ENCODE peak calls at places on chromosomes 7 and 10, in seven cellular contexts. One of them, this sample, is unnamed.

GRCh38 chr7:88291401-88292173 is 15.1 kb downstream of the STEAP4 start:
- DNase-seq in AG20443: no peak
- DNase-seq in brain microvascular endothelial cell: peak
- DNase-seq in activated CD8-positive, alpha-beta memory T cell treated with anti-CD3 and anti-CD28 coated beads for 48 hours: no peak
- DNase-seq in activated effector memory CD4-positive, alpha-beta T cell treated with anti-CD3 and anti-CD28 coated beads, Interleukin-2, amount 50 U/mL, for 16 hours: no peak
- DNase-seq in ACHN: no peak
- DNase-seq in lower lobe of right lung: peak
- DNase-seq in this sample: peak

GRCh38 chr10:49564461-49565009 is 25.6 kb upstream of the ERCC6 start:
- DNase-seq in AG20443: no peak
- DNase-seq in brain microvascular endothelial cell: no peak
- DNase-seq in activated CD8-positive, alpha-beta memory T cell treated with anti-CD3 and anti-CD28 coated beads for 48 hours: no peak
- DNase-seq in activated effector memory CD4-positive, alpha-beta T cell treated with anti-CD3 and anti-CD28 coated beads, Interleukin-2, amount 50 U/mL, for 16 hours: no peak
- DNase-seq in ACHN: no peak
- DNase-seq in lower lobe of right lung: no peak
- DNase-seq in this sample: no peak

GRCh38 chr10:80284522-80284921 is 4.9 kb downstream of the MAT1A start:
- DNase-seq in AG20443: no peak
- DNase-seq in brain microvascular endothelial cell: no peak
- DNase-seq in activated CD8-positive, alpha-beta memory T cell treated with anti-CD3 and anti-CD28 coated beads for 48 hours: no peak
- DNase-seq in activated effector memory CD4-positive, alpha-beta T cell treated with anti-CD3 and anti-CD28 coated beads, Interleukin-2, amount 50 U/mL, for 16 hours: no peak
- DNase-seq in ACHN: no peak
- DNase-seq in lower lobe of right lung: no peak
- DNase-seq in this sample: no peak

GRCh38 chr10:18005445-18005780 is 53.7 kb downstream of the SLC39A12 start:
- DNase-seq in AG20443: no peak
- DNase-seq in brain microvascular endothelial cell: no peak
- DNase-seq in activated CD8-positive, alpha-beta memory T cell treated with anti-CD3 and anti-CD28 coated beads for 48 hours: no peak
- DNase-seq in activated effector memory CD4-positive, alpha-beta T cell treated with anti-CD3 and anti-CD28 coated beads, Interleukin-2, amount 50 U/mL, for 16 hours: no peak
- DNase-seq in ACHN: no peak
- DNase-seq in lower lobe of right lung: no peak
- DNase-seq in this sample: no peak

GRCh38 chr10:62016477-62017140 is 115.1 kb downstream of the ARID5B start:
- DNase-seq in AG20443: no peak
- DNase-seq in brain microvascular endothelial cell: no peak
- DNase-seq in activated CD8-positive, alpha-beta memory T cell treated with anti-CD3 and anti-CD28 coated beads for 48 hours: no peak
- DNase-seq in activated effector memory CD4-positive, alpha-beta T cell treated with anti-CD3 and anti-CD28 coated beads, Interleukin-2, amount 50 U/mL, for 16 hours: no peak
- DNase-seq in ACHN: no peak
- DNase-seq in lower lobe of right lung: no peak
- DNase-seq in this sample: no peak

GRCh38 chr10:15137636-15138035 is 30.9 kb downstream of the NMT2 start:
- DNase-seq in AG20443: peak
- DNase-seq in brain microvascular endothelial cell: no peak
- DNase-seq in activated CD8-positive, alpha-beta memory T cell treated with anti-CD3 and anti-CD28 coated beads for 48 hours: no peak
- DNase-seq in activated effector memory CD4-positive, alpha-beta T cell treated with anti-CD3 and anti-CD28 coated beads, Interleukin-2, amount 50 U/mL, for 16 hours: no peak
- DNase-seq in ACHN: no peak
- DNase-seq in lower lobe of right lung: no peak
- DNase-seq in this sample: no peak

GRCh38 chr7:158749396-158749795 is 44.8 kb upstream of the NCAPG2 start:
- DNase-seq in AG20443: no peak
- DNase-seq in brain microvascular endothelial cell: no peak
- DNase-seq in activated CD8-positive, alpha-beta memory T cell treated with anti-CD3 and anti-CD28 coated beads for 48 hours: no peak
- DNase-seq in activated effector memory CD4-positive, alpha-beta T cell treated with anti-CD3 and anti-CD28 coated beads, Interleukin-2, amount 50 U/mL, for 16 hours: no peak
- DNase-seq in ACHN: no peak
- DNase-seq in lower lobe of right lung: no peak
- DNase-seq in this sample: no peak

GRCh38 chr10:62794306-62794705 is 10.2 kb upstream of the ADO start:
- DNase-seq in AG20443: no peak
- DNase-seq in brain microvascular endothelial cell: no peak
- DNase-seq in activated CD8-positive, alpha-beta memory T cell treated with anti-CD3 and anti-CD28 coated beads for 48 hours: no peak
- DNase-seq in activated effector memory CD4-positive, alpha-beta T cell treated with anti-CD3 and anti-CD28 coated beads, Interleukin-2, amount 50 U/mL, for 16 hours: no peak
- DNase-seq in ACHN: no peak
- DNase-seq in lower lobe of right lung: no peak
- DNase-seq in this sample: no peak

GRCh38 chr7:1533569-1534329 is 3.2 kb downstream of the MAFK start:
- DNase-seq in AG20443: peak
- DNase-seq in brain microvascular endothelial cell: peak
- DNase-seq in activated CD8-positive, alpha-beta memory T cell treated with anti-CD3 and anti-CD28 coated beads for 48 hours: no peak
- DNase-seq in activated effector memory CD4-positive, alpha-beta T cell treated with anti-CD3 and anti-CD28 coated beads, Interleukin-2, amount 50 U/mL, for 16 hours: no peak
- DNase-seq in ACHN: peak
- DNase-seq in lower lobe of right lung: no peak
- DNase-seq in this sample: peak

GRCh38 chr7:98418636-98419315 is 17.9 kb upstream of the BAIAP2L1 start:
- DNase-seq in AG20443: peak
- DNase-seq in brain microvascular endothelial cell: peak
- DNase-seq in activated CD8-positive, alpha-beta memory T cell treated with anti-CD3 and anti-CD28 coated beads for 48 hours: no peak
- DNase-seq in activated effector memory CD4-positive, alpha-beta T cell treated with anti-CD3 and anti-CD28 coated beads, Interleukin-2, amount 50 U/mL, for 16 hours: peak
- DNase-seq in ACHN: peak
- DNase-seq in lower lobe of right lung: no peak
- DNase-seq in this sample: peak

GRCh38 chr7:82562716-82563404 is 119.3 kb upstream of the CACNA2D1 start:
- DNase-seq in AG20443: peak
- DNase-seq in brain microvascular endothelial cell: peak
- DNase-seq in activated CD8-positive, alpha-beta memory T cell treated with anti-CD3 and anti-CD28 coated beads for 48 hours: no peak
- DNase-seq in activated effector memory CD4-positive, alpha-beta T cell treated with anti-CD3 and anti-CD28 coated beads, Interleukin-2, amount 50 U/mL, for 16 hours: no peak
- DNase-seq in ACHN: peak
- DNase-seq in lower lobe of right lung: no peak
- DNase-seq in this sample: no peak

GRCh38 chr10:3500408-3500856 is 284.6 kb downstream of the KLF6 start:
- DNase-seq in AG20443: peak
- DNase-seq in brain microvascular endothelial cell: peak
- DNase-seq in activated CD8-positive, alpha-beta memory T cell treated with anti-CD3 and anti-CD28 coated beads for 48 hours: no peak
- DNase-seq in activated effector memory CD4-positive, alpha-beta T cell treated with anti-CD3 and anti-CD28 coated beads, Interleukin-2, amount 50 U/mL, for 16 hours: no peak
- DNase-seq in ACHN: no peak
- DNase-seq in lower lobe of right lung: peak
- DNase-seq in this sample: peak

GRCh38 chr7:108308276-108308675 is 148.0 kb downstream of the NRCAM start:
- DNase-seq in AG20443: no peak
- DNase-seq in brain microvascular endothelial cell: no peak
- DNase-seq in activated CD8-positive, alpha-beta memory T cell treated with anti-CD3 and anti-CD28 coated beads for 48 hours: no peak
- DNase-seq in activated effector memory CD4-positive, alpha-beta T cell treated with anti-CD3 and anti-CD28 coated beads, Interleukin-2, amount 50 U/mL, for 16 hours: no peak
- DNase-seq in ACHN: no peak
- DNase-seq in lower lobe of right lung: no peak
- DNase-seq in this sample: no peak

GRCh38 chr7:151269511-151269910 is 21.0 kb upstream of the SMARCD3 start:
- DNase-seq in AG20443: no peak
- DNase-seq in brain microvascular endothelial cell: no peak
- DNase-seq in activated CD8-positive, alpha-beta memory T cell treated with anti-CD3 and anti-CD28 coated beads for 48 hours: no peak
- DNase-seq in activated effector memory CD4-positive, alpha-beta T cell treated with anti-CD3 and anti-CD28 coated beads, Interleukin-2, amount 50 U/mL, for 16 hours: no peak
- DNase-seq in ACHN: no peak
- DNase-seq in lower lobe of right lung: peak
- DNase-seq in this sample: no peak

GRCh38 chr7:90669002-90669401 is 72.9 kb downstream of the CDK14 start:
- DNase-seq in AG20443: no peak
- DNase-seq in brain microvascular endothelial cell: no peak
- DNase-seq in activated CD8-positive, alpha-beta memory T cell treated with anti-CD3 and anti-CD28 coated beads for 48 hours: no peak
- DNase-seq in activated effector memory CD4-positive, alpha-beta T cell treated with anti-CD3 and anti-CD28 coated beads, Interleukin-2, amount 50 U/mL, for 16 hours: no peak
- DNase-seq in ACHN: no peak
- DNase-seq in lower lobe of right lung: no peak
- DNase-seq in this sample: no peak

GRCh38 chr7:28784166-28784870 is 173.8 kb downstream of the TRIL start:
- DNase-seq in AG20443: peak
- DNase-seq in brain microvascular endothelial cell: no peak
- DNase-seq in activated CD8-positive, alpha-beta memory T cell treated with anti-CD3 and anti-CD28 coated beads for 48 hours: no peak
- DNase-seq in activated effector memory CD4-positive, alpha-beta T cell treated with anti-CD3 and anti-CD28 coated beads, Interleukin-2, amount 50 U/mL, for 16 hours: no peak
- DNase-seq in ACHN: no peak
- DNase-seq in lower lobe of right lung: no peak
- DNase-seq in this sample: no peak

GRCh38 chr7:39577229-39577874 is 11.1 kb downstream of the YAE1 start:
- DNase-seq in AG20443: no peak
- DNase-seq in brain microvascular endothelial cell: no peak
- DNase-seq in activated CD8-positive, alpha-beta memory T cell treated with anti-CD3 and anti-CD28 coated beads for 48 hours: no peak
- DNase-seq in activated effector memory CD4-positive, alpha-beta T cell treated with anti-CD3 and anti-CD28 coated beads, Interleukin-2, amount 50 U/mL, for 16 hours: no peak
- DNase-seq in ACHN: no peak
- DNase-seq in lower lobe of right lung: no peak
- DNase-seq in this sample: no peak

GRCh38 chr10:101781655-101781983 is 1.6 kb downstream of the NPM3 start:
- DNase-seq in AG20443: no peak
- DNase-seq in brain microvascular endothelial cell: no peak
- DNase-seq in activated CD8-positive, alpha-beta memory T cell treated with anti-CD3 and anti-CD28 coated beads for 48 hours: no peak
- DNase-seq in activated effector memory CD4-positive, alpha-beta T cell treated with anti-CD3 and anti-CD28 coated beads, Interleukin-2, amount 50 U/mL, for 16 hours: no peak
- DNase-seq in ACHN: no peak
- DNase-seq in lower lobe of right lung: no peak
- DNase-seq in this sample: no peak

GRCh38 chr7:1715331-1715625 is 45.2 kb downstream of the ELFN1 start:
- DNase-seq in AG20443: no peak
- DNase-seq in brain microvascular endothelial cell: no peak
- DNase-seq in activated CD8-positive, alpha-beta memory T cell treated with anti-CD3 and anti-CD28 coated beads for 48 hours: no peak
- DNase-seq in activated effector memory CD4-positive, alpha-beta T cell treated with anti-CD3 and anti-CD28 coated beads, Interleukin-2, amount 50 U/mL, for 16 hours: no peak
- DNase-seq in ACHN: no peak
- DNase-seq in lower lobe of right lung: no peak
- DNase-seq in this sample: no peak

GRCh38 chr7:24951441-24951840 is 28.5 kb downstream of the OSBPL3 start:
- DNase-seq in AG20443: no peak
- DNase-seq in brain microvascular endothelial cell: no peak
- DNase-seq in activated CD8-positive, alpha-beta memory T cell treated with anti-CD3 and anti-CD28 coated beads for 48 hours: no peak
- DNase-seq in activated effector memory CD4-positive, alpha-beta T cell treated with anti-CD3 and anti-CD28 coated beads, Interleukin-2, amount 50 U/mL, for 16 hours: no peak
- DNase-seq in ACHN: no peak
- DNase-seq in lower lobe of right lung: no peak
- DNase-seq in this sample: no peak

GRCh38 chr10:97475936-97476594 is 22.2 kb downstream of the MMS19 start:
- DNase-seq in AG20443: peak
- DNase-seq in brain microvascular endothelial cell: peak
- DNase-seq in activated CD8-positive, alpha-beta memory T cell treated with anti-CD3 and anti-CD28 coated beads for 48 hours: no peak
- DNase-seq in activated effector memory CD4-positive, alpha-beta T cell treated with anti-CD3 and anti-CD28 coated beads, Interleukin-2, amount 50 U/mL, for 16 hours: no peak
- DNase-seq in ACHN: no peak
- DNase-seq in lower lobe of right lung: no peak
- DNase-seq in this sample: peak

GRCh38 chr7:80902035-80902434 is 16.8 kb downstream of the SEMA3C start:
- DNase-seq in AG20443: no peak
- DNase-seq in brain microvascular endothelial cell: no peak
- DNase-seq in activated CD8-positive, alpha-beta memory T cell treated with anti-CD3 and anti-CD28 coated beads for 48 hours: no peak
- DNase-seq in activated effector memory CD4-positive, alpha-beta T cell treated with anti-CD3 and anti-CD28 coated beads, Interleukin-2, amount 50 U/mL, for 16 hours: no peak
- DNase-seq in ACHN: no peak
- DNase-seq in lower lobe of right lung: no peak
- DNase-seq in this sample: no peak

GRCh38 chr10:12191715-12192114 is 4.0 kb downstream of the NUDT5 start:
- DNase-seq in AG20443: no peak
- DNase-seq in brain microvascular endothelial cell: no peak
- DNase-seq in activated CD8-positive, alpha-beta memory T cell treated with anti-CD3 and anti-CD28 coated beads for 48 hours: no peak
- DNase-seq in activated effector memory CD4-positive, alpha-beta T cell treated with anti-CD3 and anti-CD28 coated beads, Interleukin-2, amount 50 U/mL, for 16 hours: no peak
- DNase-seq in ACHN: no peak
- DNase-seq in lower lobe of right lung: no peak
- DNase-seq in this sample: no peak

GRCh38 chr7:43758861-43759683 is 592 bp downstream of the BLVRA start:
- DNase-seq in AG20443: peak
- DNase-seq in brain microvascular endothelial cell: peak
- DNase-seq in activated CD8-positive, alpha-beta memory T cell treated with anti-CD3 and anti-CD28 coated beads for 48 hours: no peak
- DNase-seq in activated effector memory CD4-positive, alpha-beta T cell treated with anti-CD3 and anti-CD28 coated beads, Interleukin-2, amount 50 U/mL, for 16 hours: peak
- DNase-seq in ACHN: peak
- DNase-seq in lower lobe of right lung: peak
- DNase-seq in this sample: no peak

GRCh38 chr10:112950714-112951348 is 784 bp downstream of the TCF7L2 start:
- DNase-seq in AG20443: no peak
- DNase-seq in brain microvascular endothelial cell: no peak
- DNase-seq in activated CD8-positive, alpha-beta memory T cell treated with anti-CD3 and anti-CD28 coated beads for 48 hours: no peak
- DNase-seq in activated effector memory CD4-positive, alpha-beta T cell treated with anti-CD3 and anti-CD28 coated beads, Interleukin-2, amount 50 U/mL, for 16 hours: peak
- DNase-seq in ACHN: peak
- DNase-seq in lower lobe of right lung: peak
- DNase-seq in this sample: peak

GRCh38 chr10:10826125-10826524 is 191.5 kb upstream of the CELF2 start:
- DNase-seq in AG20443: peak
- DNase-seq in brain microvascular endothelial cell: peak
- DNase-seq in activated CD8-positive, alpha-beta memory T cell treated with anti-CD3 and anti-CD28 coated beads for 48 hours: no peak
- DNase-seq in activated effector memory CD4-positive, alpha-beta T cell treated with anti-CD3 and anti-CD28 coated beads, Interleukin-2, amount 50 U/mL, for 16 hours: no peak
- DNase-seq in ACHN: peak
- DNase-seq in lower lobe of right lung: no peak
- DNase-seq in this sample: no peak

GRCh38 chr10:70563230-70563629 is 39.3 kb downstream of the PRF1 start:
- DNase-seq in AG20443: no peak
- DNase-seq in brain microvascular endothelial cell: no peak
- DNase-seq in activated CD8-positive, alpha-beta memory T cell treated with anti-CD3 and anti-CD28 coated beads for 48 hours: no peak
- DNase-seq in activated effector memory CD4-positive, alpha-beta T cell treated with anti-CD3 and anti-CD28 coated beads, Interleukin-2, amount 50 U/mL, for 16 hours: no peak
- DNase-seq in ACHN: no peak
- DNase-seq in lower lobe of right lung: no peak
- DNase-seq in this sample: no peak

GRCh38 chr7:106731207-106731606 is 70.2 kb upstream of the CCDC71L start:
- DNase-seq in AG20443: no peak
- DNase-seq in brain microvascular endothelial cell: no peak
- DNase-seq in activated CD8-positive, alpha-beta memory T cell treated with anti-CD3 and anti-CD28 coated beads for 48 hours: no peak
- DNase-seq in activated effector memory CD4-positive, alpha-beta T cell treated with anti-CD3 and anti-CD28 coated beads, Interleukin-2, amount 50 U/mL, for 16 hours: no peak
- DNase-seq in ACHN: no peak
- DNase-seq in lower lobe of right lung: no peak
- DNase-seq in this sample: peak

GRCh38 chr7:100917018-100917365 is 21.3 kb upstream of the ACHE start:
- DNase-seq in AG20443: no peak
- DNase-seq in brain microvascular endothelial cell: no peak
- DNase-seq in activated CD8-positive, alpha-beta memory T cell treated with anti-CD3 and anti-CD28 coated beads for 48 hours: no peak
- DNase-seq in activated effector memory CD4-positive, alpha-beta T cell treated with anti-CD3 and anti-CD28 coated beads, Interleukin-2, amount 50 U/mL, for 16 hours: no peak
- DNase-seq in ACHN: no peak
- DNase-seq in lower lobe of right lung: no peak
- DNase-seq in this sample: no peak

GRCh38 chr10:118107541-118107940 is 60.8 kb upstream of the RAB11FIP2 start:
- DNase-seq in AG20443: no peak
- DNase-seq in brain microvascular endothelial cell: no peak
- DNase-seq in activated CD8-positive, alpha-beta memory T cell treated with anti-CD3 and anti-CD28 coated beads for 48 hours: no peak
- DNase-seq in activated effector memory CD4-positive, alpha-beta T cell treated with anti-CD3 and anti-CD28 coated beads, Interleukin-2, amount 50 U/mL, for 16 hours: no peak
- DNase-seq in ACHN: no peak
- DNase-seq in lower lobe of right lung: no peak
- DNase-seq in this sample: no peak

This sample was measured in trophoblast cell.